ENCODE peak calls at places on chromosomes 13 and 19, in seven cellular contexts. One of them, this sample, is unnamed.

GRCh38 chr19:40553885-40554857 is 22.5 kb upstream of the SHKBP1 start:
- DNase-seq in mucosa of descending colon: peak; percentile 42
- DNase-seq in upper lobe of left lung: no peak
- DNase-seq in fibroblast of lung: no peak
- DNase-seq in thoracic aorta: no peak
- DNase-seq in GM23338: peak; percentile 88
- DNase-seq in WERI-Rb-1: no peak
- DNase-seq in this sample: no peak

GRCh38 chr13:50341526-50341925 is 326.3 kb downstream of the KCNRG start:
- DNase-seq in mucosa of descending colon: no peak
- DNase-seq in upper lobe of left lung: no peak
- DNase-seq in fibroblast of lung: no peak
- DNase-seq in thoracic aorta: no peak
- DNase-seq in GM23338: no peak
- DNase-seq in WERI-Rb-1: no peak
- DNase-seq in this sample: no peak

GRCh38 chr19:54104998-54105715 is 2.5 kb downstream of the NDUFA3 start:
- DNase-seq in mucosa of descending colon: no peak
- DNase-seq in upper lobe of left lung: no peak
- DNase-seq in fibroblast of lung: no peak
- DNase-seq in thoracic aorta: no peak
- DNase-seq in GM23338: no peak
- DNase-seq in WERI-Rb-1: no peak
- DNase-seq in this sample: no peak

GRCh38 chr13:19070398-19070735 is 111.3 kb downstream of the TUBA3C start:
- DNase-seq in mucosa of descending colon: no peak
- DNase-seq in upper lobe of left lung: no peak
- DNase-seq in fibroblast of lung: no peak
- DNase-seq in thoracic aorta: no peak
- DNase-seq in GM23338: no peak
- DNase-seq in WERI-Rb-1: no peak
- DNase-seq in this sample: no peak

GRCh38 chr13:46630419-46631183 is 77.6 kb downstream of the LRCH1 start:
- DNase-seq in mucosa of descending colon: no peak
- DNase-seq in upper lobe of left lung: no peak
- DNase-seq in fibroblast of lung: no peak
- DNase-seq in thoracic aorta: no peak
- DNase-seq in GM23338: no peak
- DNase-seq in WERI-Rb-1: no peak
- DNase-seq in this sample: no peak

GRCh38 chr13:52348081-52348480 is 57.9 kb downstream of the THSD1 start:
- DNase-seq in mucosa of descending colon: no peak
- DNase-seq in upper lobe of left lung: no peak
- DNase-seq in fibroblast of lung: peak; percentile 36
- DNase-seq in thoracic aorta: no peak
- DNase-seq in GM23338: no peak
- DNase-seq in WERI-Rb-1: no peak
- DNase-seq in this sample: no peak

GRCh38 chr13:103168901-103169508 is 102.8 kb upstream of the SLC10A2 start:
- DNase-seq in mucosa of descending colon: no peak
- DNase-seq in upper lobe of left lung: no peak
- DNase-seq in fibroblast of lung: no peak
- DNase-seq in thoracic aorta: no peak
- DNase-seq in GM23338: no peak
- DNase-seq in WERI-Rb-1: no peak
- DNase-seq in this sample: no peak

GRCh38 chr13:103758222-103758621 is 692.0 kb upstream of the SLC10A2 start:
- DNase-seq in mucosa of descending colon: no peak
- DNase-seq in upper lobe of left lung: no peak
- DNase-seq in fibroblast of lung: no peak
- DNase-seq in thoracic aorta: no peak
- DNase-seq in GM23338: no peak
- DNase-seq in WERI-Rb-1: no peak
- DNase-seq in this sample: no peak

GRCh38 chr19:1751367-1752008 is 1.8 kb upstream of the ONECUT3 start:
- DNase-seq in mucosa of descending colon: no peak
- DNase-seq in upper lobe of left lung: no peak
- DNase-seq in fibroblast of lung: no peak
- DNase-seq in thoracic aorta: no peak
- DNase-seq in GM23338: peak; percentile 11
- DNase-seq in WERI-Rb-1: no peak
- DNase-seq in this sample: no peak

GRCh38 chr19:44598880-44599279 is 14.5 kb upstream of the IGSF23 start:
- DNase-seq in mucosa of descending colon: peak; percentile 77
- DNase-seq in upper lobe of left lung: no peak
- DNase-seq in fibroblast of lung: no peak
- DNase-seq in thoracic aorta: no peak
- DNase-seq in GM23338: no peak
- DNase-seq in WERI-Rb-1: no peak
- DNase-seq in this sample: no peak

GRCh38 chr13:86922936-86923335 is 748.2 kb upstream of the SLITRK5 start:
- DNase-seq in mucosa of descending colon: no peak
- DNase-seq in upper lobe of left lung: no peak
- DNase-seq in fibroblast of lung: no peak
- DNase-seq in thoracic aorta: no peak
- DNase-seq in GM23338: no peak
- DNase-seq in WERI-Rb-1: no peak
- DNase-seq in this sample: no peak

GRCh38 chr13:84025828-84026227 is 143.6 kb upstream of the SLITRK1 start:
- DNase-seq in mucosa of descending colon: no peak
- DNase-seq in upper lobe of left lung: no peak
- DNase-seq in fibroblast of lung: no peak
- DNase-seq in thoracic aorta: no peak
- DNase-seq in GM23338: peak; percentile 10
- DNase-seq in WERI-Rb-1: no peak
- DNase-seq in this sample: no peak

GRCh38 chr13:48266150-48266549 is 33.1 kb downstream of the ITM2B start:
- DNase-seq in mucosa of descending colon: no peak
- DNase-seq in upper lobe of left lung: no peak
- DNase-seq in fibroblast of lung: no peak
- DNase-seq in thoracic aorta: no peak
- DNase-seq in GM23338: no peak
- DNase-seq in WERI-Rb-1: no peak
- DNase-seq in this sample: no peak

GRCh38 chr13:59665184-59665583 is 498.5 kb downstream of the DIAPH3 start:
- DNase-seq in mucosa of descending colon: no peak
- DNase-seq in upper lobe of left lung: no peak
- DNase-seq in fibroblast of lung: no peak
- DNase-seq in thoracic aorta: no peak
- DNase-seq in GM23338: no peak
- DNase-seq in WERI-Rb-1: no peak
- DNase-seq in this sample: no peak

GRCh38 chr13:113950451-113951245 is 23.2 kb downstream of the C13orf46 start:
- DNase-seq in mucosa of descending colon: peak; percentile 28
- DNase-seq in upper lobe of left lung: no peak
- DNase-seq in fibroblast of lung: no peak
- DNase-seq in thoracic aorta: no peak
- DNase-seq in GM23338: no peak
- DNase-seq in WERI-Rb-1: no peak
- DNase-seq in this sample: no peak

GRCh38 chr19:46134527-46134926 is 10.0 kb upstream of the IGFL3 start:
- DNase-seq in mucosa of descending colon: no peak
- DNase-seq in upper lobe of left lung: no peak
- DNase-seq in fibroblast of lung: peak; percentile 70
- DNase-seq in thoracic aorta: no peak
- DNase-seq in GM23338: no peak
- DNase-seq in WERI-Rb-1: no peak
- DNase-seq in this sample: no peak

GRCh38 chr13:28837111-28837510 is 17.0 kb downstream of the MTUS2 start:
- DNase-seq in mucosa of descending colon: no peak
- DNase-seq in upper lobe of left lung: no peak
- DNase-seq in fibroblast of lung: no peak
- DNase-seq in thoracic aorta: no peak
- DNase-seq in GM23338: no peak
- DNase-seq in WERI-Rb-1: no peak
- DNase-seq in this sample: no peak

GRCh38 chr13:80558074-80558473 is 217.1 kb upstream of the SPRY2 start:
- DNase-seq in mucosa of descending colon: no peak
- DNase-seq in upper lobe of left lung: no peak
- DNase-seq in fibroblast of lung: peak; percentile 45
- DNase-seq in thoracic aorta: no peak
- DNase-seq in GM23338: no peak
- DNase-seq in WERI-Rb-1: no peak
- DNase-seq in this sample: no peak

GRCh38 chr13:45817833-45818232 is 33.7 kb downstream of the SIAH3 start:
- DNase-seq in mucosa of descending colon: no peak
- DNase-seq in upper lobe of left lung: no peak
- DNase-seq in fibroblast of lung: peak; percentile 7
- DNase-seq in thoracic aorta: no peak
- DNase-seq in GM23338: peak; percentile 43
- DNase-seq in WERI-Rb-1: no peak
- DNase-seq in this sample: no peak

GRCh38 chr19:35206379-35206778 is 22.2 kb downstream of the FAM187B start:
- DNase-seq in mucosa of descending colon: no peak
- DNase-seq in upper lobe of left lung: no peak
- DNase-seq in fibroblast of lung: no peak
- DNase-seq in thoracic aorta: no peak
- DNase-seq in GM23338: no peak
- DNase-seq in WERI-Rb-1: no peak
- DNase-seq in this sample: peak; percentile 64

GRCh38 chr13:94312511-94313191 is 166.8 kb downstream of the DCT start:
- DNase-seq in mucosa of descending colon: no peak
- DNase-seq in upper lobe of left lung: no peak
- DNase-seq in fibroblast of lung: no peak
- DNase-seq in thoracic aorta: no peak
- DNase-seq in GM23338: no peak
- DNase-seq in WERI-Rb-1: no peak
- DNase-seq in this sample: peak; percentile 69

GRCh38 chr13:40613192-40613818 is 53.1 kb downstream of the FOXO1 start:
- DNase-seq in mucosa of descending colon: no peak
- DNase-seq in upper lobe of left lung: peak; percentile 47
- DNase-seq in fibroblast of lung: no peak
- DNase-seq in thoracic aorta: no peak
- DNase-seq in GM23338: no peak
- DNase-seq in WERI-Rb-1: no peak
- DNase-seq in this sample: peak; percentile 53

GRCh38 chr19:38099966-38100365 is 124.1 kb downstream of the DPF1 start:
- DNase-seq in mucosa of descending colon: no peak
- DNase-seq in upper lobe of left lung: no peak
- DNase-seq in fibroblast of lung: no peak
- DNase-seq in thoracic aorta: no peak
- DNase-seq in GM23338: no peak
- DNase-seq in WERI-Rb-1: no peak
- DNase-seq in this sample: no peak
- TF ChIP-seq CTCF in mucosa of descending colon: no peak
- TF ChIP-seq CTCF in upper lobe of left lung: no peak
- TF ChIP-seq CTCF in fibroblast of lung: no peak
- TF ChIP-seq CTCF in thoracic aorta: no peak
- TF ChIP-seq CTCF in GM23338: no peak
- TF ChIP-seq CTCF in WERI-Rb-1: no peak
- TF ChIP-seq CTCF in this sample: no peak

GRCh38 chr19:17406039-17406886 is 833 bp upstream of the BST2 start:
- DNase-seq in mucosa of descending colon: no peak
- DNase-seq in upper lobe of left lung: no peak
- DNase-seq in fibroblast of lung: no peak
- DNase-seq in thoracic aorta: no peak
- DNase-seq in GM23338: no peak
- DNase-seq in WERI-Rb-1: no peak
- DNase-seq in this sample: no peak
- H3K4me3 ChIP-seq in mucosa of descending colon: no peak overlapping the region
- H3K4me3 ChIP-seq in upper lobe of left lung: peak overlapping the region; percentile 42
- H3K4me3 ChIP-seq in fibroblast of lung: no peak overlapping the region
- H3K4me3 ChIP-seq in thoracic aorta: peak overlapping the region; percentile 70
- H3K4me3 ChIP-seq in GM23338: no peak overlapping the region
- H3K4me3 ChIP-seq in WERI-Rb-1: no peak overlapping the region
- H3K4me3 ChIP-seq in this sample: peak overlapping the region; percentile 75

GRCh38 chr19:57648336-57649003 is 15.5 kb downstream of the ZNF211 start:
- DNase-seq in mucosa of descending colon: no peak
- DNase-seq in upper lobe of left lung: no peak
- DNase-seq in fibroblast of lung: no peak
- DNase-seq in thoracic aorta: no peak
- DNase-seq in GM23338: no peak
- DNase-seq in WERI-Rb-1: no peak
- DNase-seq in this sample: no peak

GRCh38 chr19:57653689-57654088 is 15.0 kb upstream of the ZSCAN4 start:
- DNase-seq in mucosa of descending colon: no peak
- DNase-seq in upper lobe of left lung: no peak
- DNase-seq in fibroblast of lung: no peak
- DNase-seq in thoracic aorta: no peak
- DNase-seq in GM23338: no peak
- DNase-seq in WERI-Rb-1: no peak
- DNase-seq in this sample: no peak

GRCh38 chr19:57655443-57655842 is 13.3 kb upstream of the ZSCAN4 start:
- DNase-seq in mucosa of descending colon: no peak
- DNase-seq in upper lobe of left lung: no peak
- DNase-seq in fibroblast of lung: no peak
- DNase-seq in thoracic aorta: no peak
- DNase-seq in GM23338: no peak
- DNase-seq in WERI-Rb-1: no peak
- DNase-seq in this sample: no peak

GRCh38 chr19:57656346-57656745 is 12.4 kb upstream of the ZSCAN4 start:
- DNase-seq in mucosa of descending colon: no peak
- DNase-seq in upper lobe of left lung: no peak
- DNase-seq in fibroblast of lung: no peak
- DNase-seq in thoracic aorta: no peak
- DNase-seq in GM23338: no peak
- DNase-seq in WERI-Rb-1: no peak
- DNase-seq in this sample: no peak

GRCh38 chr19:57651654-57651996 is 17.1 kb upstream of the ZSCAN4 start:
- DNase-seq in mucosa of descending colon: no peak
- DNase-seq in upper lobe of left lung: no peak
- DNase-seq in fibroblast of lung: no peak
- DNase-seq in thoracic aorta: no peak
- DNase-seq in GM23338: peak; percentile 62
- DNase-seq in WERI-Rb-1: no peak
- DNase-seq in this sample: no peak
- TF ChIP-seq CTCF in mucosa of descending colon: no peak
- TF ChIP-seq CTCF in upper lobe of left lung: no peak
- TF ChIP-seq CTCF in fibroblast of lung: no peak
- TF ChIP-seq CTCF in thoracic aorta: no peak
- TF ChIP-seq CTCF in GM23338: peak; percentile 39
- TF ChIP-seq CTCF in WERI-Rb-1: no peak
- TF ChIP-seq CTCF in this sample: no peak

GRCh38 chr19:10961763-10962536 is 1.1 kb downstream of the SMARCA4 start:
- DNase-seq in mucosa of descending colon: no peak
- DNase-seq in upper lobe of left lung: no peak
- DNase-seq in fibroblast of lung: peak; percentile 25
- DNase-seq in thoracic aorta: no peak
- DNase-seq in GM23338: no peak
- DNase-seq in WERI-Rb-1: no peak
- DNase-seq in this sample: no peak

GRCh38 chr19:10961073-10961762 is 388 bp downstream of the SMARCA4 start:
- DNase-seq in mucosa of descending colon: no peak
- DNase-seq in upper lobe of left lung: peak; percentile 56
- DNase-seq in fibroblast of lung: peak; percentile 31
- DNase-seq in thoracic aorta: no peak
- DNase-seq in GM23338: peak; percentile 76
- DNase-seq in WERI-Rb-1: peak; percentile 34
- DNase-seq in this sample: no peak

GRCh38 chr19:10963865-10964264 is 3.0 kb downstream of the SMARCA4 start:
- DNase-seq in mucosa of descending colon: no peak
- DNase-seq in upper lobe of left lung: no peak
- DNase-seq in fibroblast of lung: no peak
- DNase-seq in thoracic aorta: no peak
- DNase-seq in GM23338: no peak
- DNase-seq in WERI-Rb-1: no peak
- DNase-seq in this sample: no peak

GRCh38 chr19:10964903-10965302 is 4.1 kb downstream of the SMARCA4 start:
- DNase-seq in mucosa of descending colon: no peak
- DNase-seq in upper lobe of left lung: no peak
- DNase-seq in fibroblast of lung: no peak
- DNase-seq in thoracic aorta: no peak
- DNase-seq in GM23338: no peak
- DNase-seq in WERI-Rb-1: no peak
- DNase-seq in this sample: no peak

GRCh38 chr19:10962863-10963262 is 2.0 kb downstream of the SMARCA4 start:
- DNase-seq in mucosa of descending colon: no peak
- DNase-seq in upper lobe of left lung: no peak
- DNase-seq in fibroblast of lung: no peak
- DNase-seq in thoracic aorta: no peak
- DNase-seq in GM23338: no peak
- DNase-seq in WERI-Rb-1: no peak
- DNase-seq in this sample: no peak
- H3K4me3 ChIP-seq in mucosa of descending colon: no peak overlapping the region
- H3K4me3 ChIP-seq in upper lobe of left lung: no peak overlapping the region
- H3K4me3 ChIP-seq in fibroblast of lung: peak overlapping the region; percentile 94
- H3K4me3 ChIP-seq in thoracic aorta: no peak overlapping the region
- H3K4me3 ChIP-seq in GM23338: peak overlapping the region; percentile 97
- H3K4me3 ChIP-seq in WERI-Rb-1: no peak overlapping the region
- H3K4me3 ChIP-seq in this sample: peak overlapping the region; percentile 66

This sample was measured in GM12864.